ENCODE peak calls at places on chromosomes 1 and 21, in four cellular contexts. One of them, this sample, is unnamed.

GRCh38 chr1:234992065-234992464 is 136.6 kb downstream of the TOMM20 start:
- DNase-seq in GM23338: no peak
- DNase-seq in aorta: no peak
- DNase-seq in stomach: no peak
- DNase-seq in this sample: no peak

GRCh38 chr1:239678181-239678580 is 291.8 kb downstream of the CHRM3 start:
- DNase-seq in aorta: no peak
- DNase-seq in GM23338: no peak
- DNase-seq in stomach: no peak
- DNase-seq in this sample: no peak

GRCh38 chr1:225846331-225847310 is 35.6 kb downstream of the TMEM63A start:
- DNase-seq in GM23338: no peak
- DNase-seq in stomach: no peak
- DNase-seq in aorta: peak
- DNase-seq in this sample: no peak

GRCh38 chr1:47720100-47720499 is 277.1 kb downstream of the TRABD2B start:
- DNase-seq in aorta: peak
- DNase-seq in GM23338: no peak
- DNase-seq in stomach: no peak
- DNase-seq in this sample: no peak

GRCh38 chr1:55702064-55702463 is 486.9 kb upstream of the USP24 start:
- DNase-seq in stomach: no peak
- DNase-seq in aorta: no peak
- DNase-seq in GM23338: peak
- DNase-seq in this sample: no peak

GRCh38 chr1:207911983-207912760 is 1.2 kb upstream of the CD34 start:
- DNase-seq in aorta: no peak
- DNase-seq in GM23338: no peak
- DNase-seq in stomach: no peak
- DNase-seq in this sample: no peak

GRCh38 chr1:89516055-89516454 is 8.6 kb upstream of the LRRC8B start:
- DNase-seq in aorta: no peak
- DNase-seq in GM23338: no peak
- DNase-seq in stomach: no peak
- DNase-seq in this sample: no peak

GRCh38 chr1:93701619-93702018 is 20.0 kb upstream of the BCAR3 start:
- DNase-seq in aorta: peak
- DNase-seq in GM23338: no peak
- DNase-seq in stomach: peak
- DNase-seq in this sample: no peak

GRCh38 chr1:62384276-62385005 is 52.4 kb upstream of the USP1 start:
- DNase-seq in stomach: peak
- DNase-seq in aorta: no peak
- DNase-seq in GM23338: no peak
- DNase-seq in this sample: no peak

GRCh38 chr1:212684076-212684475 is 15.6 kb downstream of the BATF3 start:
- DNase-seq in stomach: no peak
- DNase-seq in aorta: no peak
- DNase-seq in GM23338: no peak
- DNase-seq in this sample: no peak

GRCh38 chr21:36193200-36193599 is 36.6 kb downstream of the DOP1B start:
- DNase-seq in stomach: no peak
- DNase-seq in GM23338: no peak
- DNase-seq in aorta: no peak
- DNase-seq in this sample: no peak
- H3K27ac ChIP-seq in stomach: no peak
- H3K27ac ChIP-seq in GM23338: no peak
- H3K27ac ChIP-seq in aorta: no peak
- H3K27ac ChIP-seq in this sample: no peak

GRCh38 chr1:46471885-46472502 is 17.6 kb upstream of the DMBX1 start:
- DNase-seq in aorta: no peak
- DNase-seq in stomach: no peak
- DNase-seq in GM23338: no peak
- DNase-seq in this sample: peak

GRCh38 chr1:46476673-46477072 is 13.0 kb upstream of the DMBX1 start:
- DNase-seq in GM23338: no peak
- DNase-seq in aorta: no peak
- DNase-seq in stomach: no peak
- DNase-seq in this sample: no peak

GRCh38 chr1:46474580-46474979 is 15.1 kb upstream of the DMBX1 start:
- DNase-seq in stomach: no peak
- DNase-seq in GM23338: no peak
- DNase-seq in aorta: no peak
- DNase-seq in this sample: no peak

GRCh38 chr1:46472503-46473181 is 17.0 kb upstream of the DMBX1 start:
- DNase-seq in GM23338: no peak
- DNase-seq in stomach: no peak
- DNase-seq in aorta: no peak
- DNase-seq in this sample: no peak

DNA sequence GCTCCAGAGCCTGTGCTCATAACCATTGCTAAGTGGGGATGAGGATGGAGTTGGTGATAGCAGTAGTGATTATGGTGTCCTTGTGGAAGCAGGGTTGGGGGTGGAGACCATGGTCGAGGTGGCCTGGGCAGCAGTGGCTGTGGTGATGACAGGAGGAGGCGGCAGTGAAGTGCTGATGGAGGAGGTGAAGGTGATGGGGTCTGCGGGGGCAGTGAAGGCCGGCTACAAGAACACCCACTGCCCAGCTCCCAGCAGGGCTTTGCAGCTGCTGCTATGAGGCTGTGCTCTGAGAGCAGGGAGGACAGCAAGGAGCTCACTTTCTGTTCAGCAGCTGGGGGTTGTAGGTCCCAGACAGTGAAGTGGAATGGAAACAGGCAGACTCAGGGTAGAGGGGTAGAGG is 15.6 kb upstream of the DMBX1 start:
- DNase-seq in stomach: no peak
- DNase-seq in GM23338: no peak
- DNase-seq in aorta: no peak
- DNase-seq in this sample: no peak
- H3K4me3 ChIP-seq in stomach: no peak
- H3K4me3 ChIP-seq in GM23338: no peak
- H3K4me3 ChIP-seq in aorta: no peak
- H3K4me3 ChIP-seq in this sample: no peak

DNA sequence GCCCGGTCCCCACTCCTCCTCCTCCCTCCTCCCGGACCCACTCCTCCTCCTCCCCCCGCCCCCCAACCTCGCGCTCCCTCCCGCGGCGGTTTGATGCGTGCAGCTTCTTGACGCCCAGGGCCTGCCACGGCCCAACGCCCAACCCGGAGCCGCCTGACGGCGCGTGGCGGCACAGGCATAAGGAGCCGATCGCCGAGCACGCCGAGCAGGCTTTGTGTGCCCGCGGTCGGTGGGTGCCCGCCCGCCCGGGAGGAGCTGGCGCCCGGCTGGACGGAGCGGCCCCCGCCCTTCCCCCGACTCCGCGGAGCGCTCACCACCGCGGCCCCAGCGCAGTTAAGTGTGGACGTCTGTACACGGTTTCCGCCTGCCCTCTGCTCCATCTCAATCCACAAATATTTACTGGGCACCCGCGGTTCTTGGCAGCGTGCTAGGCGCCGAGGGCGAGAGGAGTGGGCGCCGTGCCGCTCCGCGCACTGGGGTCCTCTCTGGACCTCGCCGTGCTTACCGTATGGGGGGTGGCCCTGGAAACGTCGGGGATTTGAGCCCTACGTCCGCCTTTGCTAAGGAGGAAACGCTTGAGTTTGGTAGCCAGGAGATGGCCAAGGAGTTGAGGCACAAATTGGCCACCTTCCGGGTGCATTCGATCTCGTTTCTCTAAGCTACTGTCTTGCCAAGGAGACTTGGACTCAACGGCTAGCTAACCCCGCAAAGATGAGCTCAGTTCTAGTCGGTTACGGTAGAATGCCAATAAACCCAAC is 428 bp upstream of the HDGF start:
- DNase-seq in stomach: peak
- DNase-seq in aorta: peak
- DNase-seq in GM23338: peak
- DNase-seq in this sample: peak
- H3K27ac ChIP-seq in stomach: peak
- H3K27ac ChIP-seq in aorta: no peak
- H3K27ac ChIP-seq in GM23338: peak
- H3K27ac ChIP-seq in this sample: peak

GRCh38 chr1:31591425-31592093 is 15.2 kb downstream of the TINAGL1 start:
- DNase-seq in GM23338: no peak
- DNase-seq in aorta: no peak
- DNase-seq in stomach: no peak
- DNase-seq in this sample: no peak

GRCh38 chr1:31586376-31587327 is 10.3 kb downstream of the TINAGL1 start:
- DNase-seq in aorta: no peak
- DNase-seq in GM23338: peak
- DNase-seq in stomach: no peak
- DNase-seq in this sample: no peak

GRCh38 chr1:31585736-31586365 is 9.5 kb downstream of the TINAGL1 start:
- DNase-seq in stomach: no peak
- DNase-seq in GM23338: no peak
- DNase-seq in aorta: no peak
- DNase-seq in this sample: no peak

GRCh38 chr1:31587720-31588423 is 11.6 kb downstream of the TINAGL1 start:
- DNase-seq in aorta: peak
- DNase-seq in stomach: peak
- DNase-seq in GM23338: peak
- DNase-seq in this sample: peak

DNA sequence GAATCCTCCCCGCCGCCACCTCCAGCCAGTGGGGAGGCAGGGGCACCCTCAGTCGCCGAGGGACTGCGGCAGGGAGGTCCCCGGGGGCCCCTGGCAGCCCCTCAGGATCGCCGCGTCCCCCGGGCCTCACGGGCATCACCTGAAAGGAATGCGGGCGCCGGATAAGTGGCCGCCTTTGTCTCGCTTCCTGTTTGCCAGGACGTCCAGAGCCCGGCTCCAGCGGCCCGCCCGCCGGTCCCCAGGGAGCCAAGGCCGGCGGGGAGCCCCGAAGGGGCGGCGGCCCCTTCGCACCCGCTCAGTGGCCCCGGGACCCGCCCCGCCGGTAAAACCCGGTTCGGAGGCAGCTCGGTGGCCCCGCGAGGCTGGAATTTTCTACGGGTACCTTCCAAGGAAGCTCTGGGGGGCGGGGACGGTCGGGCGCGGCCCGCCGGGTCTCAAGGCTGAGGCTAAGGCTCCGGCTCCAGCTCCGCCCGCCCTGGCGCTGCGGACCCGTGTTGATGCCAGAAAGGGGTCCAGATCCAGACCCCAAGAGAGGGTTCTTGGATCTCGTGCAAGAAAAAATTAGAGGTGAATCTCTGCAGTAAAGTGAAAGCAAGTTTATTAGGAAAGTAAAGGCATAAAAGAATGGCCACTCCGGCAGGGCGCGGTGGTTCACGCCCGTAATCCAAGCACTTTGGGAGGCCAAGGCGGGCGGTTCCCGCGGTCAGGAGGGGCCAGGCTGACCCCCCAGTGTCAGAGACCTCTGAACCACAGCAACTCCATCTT is 12.6 kb downstream of the TINAGL1 start:
- DNase-seq in GM23338: peak
- DNase-seq in stomach: peak
- DNase-seq in aorta: peak
- DNase-seq in this sample: peak
- H3K4me3 ChIP-seq in GM23338: peak
- H3K4me3 ChIP-seq in stomach: peak
- H3K4me3 ChIP-seq in aorta: no peak
- H3K4me3 ChIP-seq in this sample: peak

GRCh38 chr1:22442212-22442894 is 9.3 kb upstream of the ZBTB40 start:
- DNase-seq in aorta: no peak
- DNase-seq in GM23338: peak
- DNase-seq in stomach: no peak
- DNase-seq in this sample: no peak
- H3K27ac ChIP-seq in aorta: no peak
- H3K27ac ChIP-seq in GM23338: peak
- H3K27ac ChIP-seq in stomach: no peak
- H3K27ac ChIP-seq in this sample: no peak